ENCODE peak calls at places on chromosomes 4 and X, in six cellular contexts. One of them, this sample, is unnamed.

GRCh38 chr4:78634011-78634664 is 82.6 kb downstream of the ANXA3 start:
- DNase-seq in K562: no peak
- DNase-seq in A549: no peak
- DNase-seq in tibial nerve: peak
- DNase-seq in sigmoid colon: peak
- DNase-seq in upper lobe of left lung: no peak
- DNase-seq in this sample: no peak

GRCh38 chr4:3867403-3868100 is 101.4 kb downstream of the ADRA2C start:
- DNase-seq in K562: no peak
- DNase-seq in A549: no peak
- DNase-seq in tibial nerve: no peak
- DNase-seq in sigmoid colon: peak
- DNase-seq in upper lobe of left lung: peak
- DNase-seq in this sample: no peak

GRCh38 chr4:38857354-38858096 is 908 bp upstream of the TLR6 start:
- DNase-seq in K562: peak
- DNase-seq in A549: peak
- DNase-seq in tibial nerve: peak
- DNase-seq in sigmoid colon: no peak
- DNase-seq in upper lobe of left lung: no peak
- DNase-seq in this sample: no peak

GRCh38 chr4:139279723-139280620 is at the start of gene MGARP:
- DNase-seq in K562: no peak
- DNase-seq in A549: peak
- DNase-seq in tibial nerve: no peak
- DNase-seq in sigmoid colon: no peak
- DNase-seq in upper lobe of left lung: peak
- DNase-seq in this sample: no peak

GRCh38 chr4:16569790-16570189 is 328.7 kb downstream of the LDB2 start:
- DNase-seq in K562: no peak
- DNase-seq in A549: no peak
- DNase-seq in tibial nerve: no peak
- DNase-seq in sigmoid colon: no peak
- DNase-seq in upper lobe of left lung: no peak
- DNase-seq in this sample: no peak

GRCh38 chrX:46912098-46912672 is at the start of gene JADE3:
- DNase-seq in K562: peak
- DNase-seq in A549: peak
- DNase-seq in tibial nerve: peak
- DNase-seq in sigmoid colon: peak
- DNase-seq in upper lobe of left lung: peak
- DNase-seq in this sample: peak

GRCh38 chr4:6368601-6369000 is 99.0 kb downstream of the WFS1 start:
- DNase-seq in K562: no peak
- DNase-seq in A549: no peak
- DNase-seq in tibial nerve: no peak
- DNase-seq in sigmoid colon: no peak
- DNase-seq in upper lobe of left lung: no peak
- DNase-seq in this sample: no peak

GRCh38 chr4:3073158-3074077 is 920 bp downstream of the HTT-AS start:
- DNase-seq in K562: no peak
- DNase-seq in A549: no peak
- DNase-seq in tibial nerve: no peak
- DNase-seq in sigmoid colon: peak
- DNase-seq in upper lobe of left lung: no peak
- DNase-seq in this sample: no peak

GRCh38 chrX:66176134-66176533 is 12.1 kb downstream of the HEPH start:
- DNase-seq in K562: no peak
- DNase-seq in A549: no peak
- DNase-seq in tibial nerve: no peak
- DNase-seq in sigmoid colon: no peak
- DNase-seq in upper lobe of left lung: no peak
- DNase-seq in this sample: no peak

GRCh38 chr4:79823148-79823763 is 249.8 kb downstream of the ANTXR2 start:
- DNase-seq in K562: no peak
- DNase-seq in A549: no peak
- DNase-seq in tibial nerve: no peak
- DNase-seq in sigmoid colon: peak
- DNase-seq in upper lobe of left lung: no peak
- DNase-seq in this sample: no peak

GRCh38 chr4:23483320-23483958 is 406.4 kb downstream of the PPARGC1A start:
- DNase-seq in K562: no peak
- DNase-seq in A549: no peak
- DNase-seq in tibial nerve: no peak
- DNase-seq in sigmoid colon: no peak
- DNase-seq in upper lobe of left lung: no peak
- DNase-seq in this sample: no peak

GRCh38 chrX:74510401-74510800 is 89.1 kb downstream of the SLC16A2 start:
- DNase-seq in K562: no peak
- DNase-seq in A549: no peak
- DNase-seq in tibial nerve: no peak
- DNase-seq in sigmoid colon: no peak
- DNase-seq in upper lobe of left lung: no peak
- DNase-seq in this sample: no peak

GRCh38 chr4:10730590-10730989 is 46.0 kb upstream of the CLNK start:
- DNase-seq in K562: no peak
- DNase-seq in A549: no peak
- DNase-seq in tibial nerve: no peak
- DNase-seq in sigmoid colon: no peak
- DNase-seq in upper lobe of left lung: no peak
- DNase-seq in this sample: no peak

GRCh38 chrX:35741142-35741541 is 57.0 kb upstream of the MAGEB16 start:
- DNase-seq in K562: no peak
- DNase-seq in A549: no peak
- DNase-seq in tibial nerve: no peak
- DNase-seq in sigmoid colon: no peak
- DNase-seq in upper lobe of left lung: no peak
- DNase-seq in this sample: no peak

GRCh38 chrX:128698528-128698927 is 646.3 kb upstream of the ACTRT1 start:
- DNase-seq in K562: no peak
- DNase-seq in A549: no peak
- DNase-seq in tibial nerve: no peak
- DNase-seq in sigmoid colon: peak
- DNase-seq in upper lobe of left lung: no peak
- DNase-seq in this sample: no peak

GRCh38 chr4:153402366-153402765 is 57.9 kb downstream of the MND1 start:
- DNase-seq in K562: no peak
- DNase-seq in A549: no peak
- DNase-seq in tibial nerve: no peak
- DNase-seq in sigmoid colon: no peak
- DNase-seq in upper lobe of left lung: no peak
- DNase-seq in this sample: no peak

GRCh38 chr4:130023088-130023487 is 927.1 kb downstream of the C4orf33 start:
- DNase-seq in K562: no peak
- DNase-seq in A549: no peak
- DNase-seq in tibial nerve: no peak
- DNase-seq in sigmoid colon: no peak
- DNase-seq in upper lobe of left lung: no peak
- DNase-seq in this sample: no peak

GRCh38 chr4:113452868-113453620 is 308.5 kb downstream of the CAMK2D start:
- DNase-seq in K562: no peak
- DNase-seq in A549: no peak
- DNase-seq in tibial nerve: no peak
- DNase-seq in sigmoid colon: no peak
- DNase-seq in upper lobe of left lung: no peak
- DNase-seq in this sample: no peak

GRCh38 chr4:149766135-149766534 is 49.5 kb downstream of the IQCM start:
- DNase-seq in K562: no peak
- DNase-seq in A549: no peak
- DNase-seq in tibial nerve: no peak
- DNase-seq in sigmoid colon: no peak
- DNase-seq in upper lobe of left lung: no peak
- DNase-seq in this sample: no peak

GRCh38 chrX:13468096-13468495 is 101.3 kb upstream of the EGFL6 start:
- DNase-seq in K562: no peak
- DNase-seq in A549: no peak
- DNase-seq in tibial nerve: no peak
- DNase-seq in sigmoid colon: no peak
- DNase-seq in upper lobe of left lung: no peak
- DNase-seq in this sample: no peak

GRCh38 chrX:104343408-104344129 is 88.8 kb upstream of the ESX1 start:
- DNase-seq in K562: peak
- DNase-seq in A549: peak
- DNase-seq in tibial nerve: peak
- DNase-seq in sigmoid colon: no peak
- DNase-seq in upper lobe of left lung: no peak
- DNase-seq in this sample: peak

GRCh38 chr4:75671802-75672421 is 1.3 kb downstream of the G3BP2 start:
- DNase-seq in K562: no peak
- DNase-seq in A549: peak
- DNase-seq in tibial nerve: no peak
- DNase-seq in sigmoid colon: no peak
- DNase-seq in upper lobe of left lung: no peak
- DNase-seq in this sample: no peak

GRCh38 chr4:158636619-158637018 is 35.1 kb downstream of the C4orf46 start:
- DNase-seq in K562: no peak
- DNase-seq in A549: no peak
- DNase-seq in tibial nerve: no peak
- DNase-seq in sigmoid colon: no peak
- DNase-seq in upper lobe of left lung: no peak
- DNase-seq in this sample: no peak

GRCh38 chr4:85166318-85166717 is 199.8 kb upstream of the WDFY3 start:
- DNase-seq in K562: no peak
- DNase-seq in A549: no peak
- DNase-seq in tibial nerve: no peak
- DNase-seq in sigmoid colon: no peak
- DNase-seq in upper lobe of left lung: no peak
- DNase-seq in this sample: no peak

GRCh38 chr4:166121897-166122296 is 248.9 kb downstream of the TLL1 start:
- DNase-seq in K562: no peak
- DNase-seq in A549: no peak
- DNase-seq in tibial nerve: no peak
- DNase-seq in sigmoid colon: no peak
- DNase-seq in upper lobe of left lung: no peak
- DNase-seq in this sample: no peak

GRCh38 chrX:38970845-38971244 is 169.6 kb downstream of the MID1IP1 start:
- DNase-seq in K562: no peak
- DNase-seq in A549: no peak
- DNase-seq in tibial nerve: no peak
- DNase-seq in sigmoid colon: no peak
- DNase-seq in upper lobe of left lung: no peak
- DNase-seq in this sample: no peak

GRCh38 chr4:81436096-81436495 is 35.6 kb downstream of the RASGEF1B start:
- DNase-seq in K562: no peak
- DNase-seq in A549: no peak
- DNase-seq in tibial nerve: no peak
- DNase-seq in sigmoid colon: no peak
- DNase-seq in upper lobe of left lung: no peak
- DNase-seq in this sample: no peak

GRCh38 chr4:41399191-41399590 is 138.8 kb upstream of the LIMCH1 start:
- DNase-seq in K562: no peak
- DNase-seq in A549: no peak
- DNase-seq in tibial nerve: no peak
- DNase-seq in sigmoid colon: no peak
- DNase-seq in upper lobe of left lung: no peak
- DNase-seq in this sample: no peak
- TF ChIP-seq EP300 in K562: no peak
- TF ChIP-seq EP300 in A549: no peak
- TF ChIP-seq EP300 in tibial nerve: no peak
- TF ChIP-seq EP300 in sigmoid colon: no peak
- TF ChIP-seq EP300 in upper lobe of left lung: no peak
- TF ChIP-seq EP300 in this sample: no peak

DNA sequence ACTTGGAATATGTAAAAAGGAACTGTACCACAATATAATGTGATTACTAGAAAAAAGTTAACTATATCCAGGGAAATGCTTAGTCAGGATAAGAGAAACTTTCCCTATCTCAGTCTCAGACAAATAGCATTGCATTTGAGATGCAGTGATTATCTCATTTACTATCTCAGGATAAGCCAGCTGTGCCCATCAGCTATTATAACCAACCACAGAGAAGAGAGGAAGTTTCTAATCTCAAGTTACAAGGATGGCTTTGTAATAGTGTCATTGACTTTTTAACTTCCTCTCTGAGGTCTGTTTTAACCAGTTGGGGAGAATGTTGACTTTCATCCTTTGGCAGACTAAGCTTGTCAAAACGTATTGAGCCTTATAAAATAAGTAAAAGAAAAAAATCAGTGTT is 56.5 kb downstream of the SNX25 start:
- DNase-seq in K562: no peak
- DNase-seq in A549: no peak
- DNase-seq in tibial nerve: no peak
- DNase-seq in sigmoid colon: no peak
- DNase-seq in upper lobe of left lung: no peak
- DNase-seq in this sample: no peak
- H3K4me3 ChIP-seq in K562: no peak
- H3K4me3 ChIP-seq in A549: no peak
- H3K4me3 ChIP-seq in tibial nerve: no peak
- H3K4me3 ChIP-seq in sigmoid colon: no peak
- H3K4me3 ChIP-seq in upper lobe of left lung: no peak
- H3K4me3 ChIP-seq in this sample: no peak

DNA sequence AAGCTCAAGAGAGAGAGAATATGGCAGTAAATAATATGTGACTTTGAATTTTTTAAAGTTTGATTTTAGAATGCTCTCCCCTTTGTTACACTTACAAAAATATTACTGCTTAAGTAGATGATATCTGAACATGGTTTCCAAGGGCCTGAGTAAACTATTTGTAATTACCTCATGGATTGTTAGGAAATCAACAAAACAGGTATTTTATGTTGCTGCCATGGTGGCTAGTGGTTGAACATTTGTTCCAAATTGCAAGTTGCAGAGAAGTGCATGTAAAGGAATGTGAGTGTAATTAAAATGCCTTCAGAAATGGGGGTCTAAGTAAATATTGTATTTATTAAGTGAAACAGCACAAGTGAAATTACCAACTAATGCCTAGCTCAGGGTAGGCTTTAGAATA is 27.6 kb downstream of the SEPTIN11 start:
- DNase-seq in K562: no peak
- DNase-seq in A549: no peak
- DNase-seq in tibial nerve: no peak
- DNase-seq in sigmoid colon: no peak
- DNase-seq in upper lobe of left lung: no peak
- DNase-seq in this sample: no peak
- TF ChIP-seq EP300 in K562: no peak
- TF ChIP-seq EP300 in A549: no peak
- TF ChIP-seq EP300 in tibial nerve: no peak
- TF ChIP-seq EP300 in sigmoid colon: no peak
- TF ChIP-seq EP300 in upper lobe of left lung: no peak
- TF ChIP-seq EP300 in this sample: no peak

GRCh38 chrX:122134291-122134690 is 1049.8 kb upstream of the GRIA3 start:
- DNase-seq in K562: no peak
- DNase-seq in A549: no peak
- DNase-seq in tibial nerve: no peak
- DNase-seq in sigmoid colon: no peak
- DNase-seq in upper lobe of left lung: no peak
- DNase-seq in this sample: no peak

GRCh38 chrX:122133478-122133877 is 1050.6 kb upstream of the GRIA3 start:
- DNase-seq in K562: no peak
- DNase-seq in A549: no peak
- DNase-seq in tibial nerve: no peak
- DNase-seq in sigmoid colon: no peak
- DNase-seq in upper lobe of left lung: no peak
- DNase-seq in this sample: no peak

DNA sequence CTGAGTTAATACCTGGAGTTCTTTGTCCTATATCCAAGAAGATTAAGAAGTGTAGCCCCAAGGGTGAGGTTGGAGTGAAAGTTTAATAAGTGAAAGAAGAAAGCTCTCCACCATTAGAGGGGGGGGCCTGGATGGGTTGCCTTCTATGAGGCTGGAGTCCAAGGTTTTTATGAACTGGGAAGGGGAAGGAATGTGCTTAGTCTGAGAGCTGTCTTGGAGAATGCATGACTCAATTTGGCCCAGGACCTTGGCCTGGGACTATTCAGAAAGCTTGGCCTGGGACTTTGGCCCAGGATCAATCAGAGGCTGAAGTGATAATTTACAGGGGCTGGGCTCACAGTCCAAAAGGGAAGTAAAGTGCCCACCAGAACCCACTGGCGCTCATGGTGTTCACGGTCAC is 1049.0 kb upstream of the GRIA3 start:
- DNase-seq in K562: no peak
- DNase-seq in A549: no peak
- DNase-seq in tibial nerve: peak
- DNase-seq in sigmoid colon: no peak
- DNase-seq in upper lobe of left lung: no peak
- DNase-seq in this sample: no peak
- H3K4me3 ChIP-seq in K562: no peak
- H3K4me3 ChIP-seq in A549: no peak
- H3K4me3 ChIP-seq in tibial nerve: no peak
- H3K4me3 ChIP-seq in sigmoid colon: no peak
- H3K4me3 ChIP-seq in upper lobe of left lung: no peak
- H3K4me3 ChIP-seq in this sample: no peak

This sample was measured in stomach.